ENCODE peak calls at places on chromosomes 6 and 20, in nine cellular contexts. E, T, M, J, R, I, S, K and A are unnamed samples. For H3K36me3 and H3K27me3, the result is how much of the 10 kb centered on the place peaks cover.

GRCh38 chr6:166629628-166630027 is 2.6 kb upstream of the RPS6KA2 start:
- DNase-seq in E (no peak), T (no peak), M (no peak), J (peak), R (no peak), I (peak), S (no peak), K (no peak), A (no peak)

GRCh38 chr6:87949194-87949593 is 98.4 kb upstream of the SPACA1 start:
- DNase-seq in E (no peak), T (no peak), M (no peak), J (no peak), R (no peak), I (no peak), S (no peak), K (no peak), A (no peak)

GRCh38 chr6:24980507-24981384 is 45.0 kb upstream of the RIPOR2 start:
- DNase-seq in E (peak), T (peak), M (no peak), J (peak), R (peak), I (peak), S (no peak), K (no peak), A (no peak)

GRCh38 chr20:5835870-5836269 is 85.7 kb downstream of the SHLD1 start:
- DNase-seq in E (no peak), T (no peak), M (no peak), J (peak), R (no peak), I (peak), S (peak), K (no peak), A (no peak)

GRCh38 chr6:81228912-81229540 is 523.5 kb downstream of the TENT5A start:
- DNase-seq in E (no peak), T (no peak), M (no peak), J (peak), R (no peak), I (peak), S (no peak), K (no peak), A (no peak)

GRCh38 chr6:134436950-134437349 is 119.0 kb upstream of the SGK1 start:
- DNase-seq in E (no peak), T (no peak), M (no peak), J (no peak), R (no peak), I (peak), S (no peak), K (no peak), A (no peak)

GRCh38 chr6:126672654-126673053 is 332.7 kb downstream of the CENPW start:
- DNase-seq in E (no peak), T (no peak), M (no peak), J (peak), R (no peak), I (peak), S (no peak), K (no peak), A (no peak)

GRCh38 chr6:18308070-18308735 is 43.9 kb upstream of the DEK start:
- DNase-seq in E (no peak), T (no peak), M (no peak), J (peak), R (no peak), I (peak), S (peak), K (no peak), A (no peak)

GRCh38 chr6:131958551-131959470 is 7.6 kb upstream of the CCN2 start:
- DNase-seq in E (no peak), T (no peak), M (no peak), J (peak), R (no peak), I (no peak), S (no peak), K (no peak), A (no peak)

GRCh38 chr6:145898376-145898775 is 65.8 kb downstream of the SHPRH start:
- DNase-seq in E (no peak), T (peak), M (peak), J (no peak), R (no peak), I (no peak), S (no peak), K (no peak), A (no peak)

GRCh38 chr6:15434263-15434662 is 188.4 kb downstream of the JARID2 start:
- DNase-seq in E (peak), T (no peak), M (no peak), J (no peak), R (no peak), I (no peak), S (no peak), K (no peak), A (no peak)

GRCh38 chr20:54133434-54134427 is 40.1 kb downstream of the CYP24A1 start:
- DNase-seq in E (no peak), T (peak), M (no peak), J (peak), R (no peak), I (peak), S (no peak), K (no peak), A (no peak)

GRCh38 chr20:2149507-2149906 is 47.9 kb downstream of the STK35 start:
- DNase-seq in E (no peak), T (peak), M (no peak), J (peak), R (no peak), I (peak), S (no peak), K (no peak), A (peak)

GRCh38 chr6:56863366-56863765 is 91.5 kb upstream of the BEND6 start:
- DNase-seq in E (no peak), T (peak), M (no peak), J (peak), R (no peak), I (peak), S (no peak), K (no peak), A (no peak)

GRCh38 chr20:18304618-18305017 is 16.3 kb downstream of the ZNF133 start:
- DNase-seq in E (peak), T (peak), M (no peak), J (no peak), R (no peak), I (no peak), S (no peak), K (no peak), A (peak)

GRCh38 chr20:63373996-63374395 is 12.8 kb upstream of the CHRNA4 start:
- DNase-seq in E (no peak), T (no peak), M (no peak), J (no peak), R (no peak), I (no peak), S (no peak), K (no peak), A (no peak)

GRCh38 chr6:151071295-151071694 is 168.5 kb upstream of the AKAP12 start:
- DNase-seq in E (no peak), T (peak), M (no peak), J (peak), R (no peak), I (peak), S (peak), K (no peak), A (no peak)

GRCh38 chr6:151068761-151069312 is 170.9 kb upstream of the AKAP12 start:
- DNase-seq in E (no peak), T (peak), M (no peak), J (peak), R (no peak), I (peak), S (no peak), K (no peak), A (no peak)

GRCh38 chr6:151069641-151070040 is 170.1 kb upstream of the AKAP12 start:
- DNase-seq in E (no peak), T (no peak), M (no peak), J (no peak), R (no peak), I (no peak), S (no peak), K (no peak), A (no peak)

GRCh38 chr6:151067684-151068596 is 171.8 kb upstream of the AKAP12 start:
- DNase-seq in E (peak), T (peak), M (no peak), J (peak), R (no peak), I (peak), S (peak), K (no peak), A (no peak)

DNA sequence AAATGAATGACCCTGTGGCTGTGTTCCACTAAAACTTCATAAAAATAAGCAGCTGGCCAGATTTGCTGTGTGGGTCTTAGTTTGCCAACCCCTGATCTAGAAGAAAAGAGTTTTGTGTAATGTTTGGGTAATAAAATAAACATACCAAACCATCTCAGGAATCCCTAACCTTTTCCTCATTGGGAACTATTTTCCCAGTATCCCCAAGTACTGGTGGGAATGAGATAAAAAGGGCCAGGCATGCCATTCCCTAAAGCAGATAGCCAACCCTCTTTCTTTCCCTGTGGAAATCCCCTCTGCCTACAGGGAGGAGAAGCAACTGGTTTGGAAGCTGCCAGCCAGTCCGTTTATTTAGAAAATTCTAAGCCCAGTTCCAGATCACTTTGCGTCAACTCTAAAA is 169.1 kb upstream of the AKAP12 start:
- DNase-seq in E (no peak), T (no peak), M (no peak), J (peak), R (no peak), I (peak), S (peak), K (no peak), A (no peak)
- H3K4me3 ChIP-seq in E (no peak), T (no peak), M (peak), J (peak), R (no peak), I (peak), S (no peak), K (no peak), A (no peak)

GRCh38 chr20:37190354-37190753 is 11.0 kb upstream of the MROH8 start:
- DNase-seq in E (no peak), T (no peak), M (no peak), J (no peak), R (no peak), I (no peak), S (no peak), K (no peak), A (no peak)
- H3K36me3 ChIP-seq in E (under half), T (under half), M (under half), J (under half), R (under half), I (half or more), S (under half), K (half or more), A (under half)

GRCh38 chr20:33948480-33948879 is 45.2 kb upstream of the RALY start:
- DNase-seq in E (no peak), T (no peak), M (no peak), J (no peak), R (no peak), I (no peak), S (no peak), K (no peak), A (no peak)

GRCh38 chr20:33944914-33945313 is 48.8 kb upstream of the RALY start:
- DNase-seq in E (no peak), T (no peak), M (no peak), J (peak), R (no peak), I (no peak), S (no peak), K (no peak), A (no peak)

GRCh38 chr20:33947709-33948295 is 45.9 kb upstream of the RALY start:
- DNase-seq in E (peak), T (peak), M (no peak), J (peak), R (peak), I (peak), S (no peak), K (peak), A (peak)

GRCh38 chr20:33940701-33941100 is 53.0 kb upstream of the RALY start:
- DNase-seq in E (no peak), T (no peak), M (no peak), J (no peak), R (no peak), I (no peak), S (no peak), K (no peak), A (no peak)

GRCh38 chr20:33945391-33946079 is 48.2 kb upstream of the RALY start:
- DNase-seq in E (no peak), T (peak), M (no peak), J (peak), R (no peak), I (peak), S (peak), K (no peak), A (no peak)
- H3K27me3 ChIP-seq in E (under half), T (under half), M (under half), J (under half), R (under half), I (under half), S (under half), K (under half), A (under half)

GRCh38 chr6:95530176-95530799 is 47.0 kb upstream of the MANEA start:
- DNase-seq in E (no peak), T (no peak), M (no peak), J (no peak), R (no peak), I (no peak), S (no peak), K (no peak), A (no peak)

DNA sequence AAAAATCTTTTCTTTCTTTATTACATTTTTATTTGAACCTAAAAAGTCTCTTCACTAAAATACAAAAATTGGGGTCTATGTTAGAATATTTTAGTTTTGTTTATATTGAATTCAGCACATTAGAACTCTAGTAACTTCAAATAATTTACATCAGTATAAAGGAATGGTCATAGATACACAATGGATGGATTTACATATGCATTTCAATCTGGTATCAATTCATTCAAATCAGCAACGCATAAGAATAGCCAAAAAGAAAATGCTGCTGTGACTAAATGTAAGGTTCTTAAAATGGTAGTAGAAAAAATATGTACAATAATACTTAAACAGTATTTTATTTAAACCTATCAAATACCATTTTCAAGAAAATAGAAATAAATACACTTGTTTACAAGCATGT is 47.6 kb upstream of the MANEA start:
- DNase-seq in E (no peak), T (no peak), M (no peak), J (no peak), R (no peak), I (no peak), S (no peak), K (no peak), A (no peak)
- H3K4me3 ChIP-seq in E (no peak), T (no peak), M (no peak), J (no peak), R (no peak), I (no peak), S (no peak), K (no peak), A (no peak)

GRCh38 chr6:13284646-13285045 is 43.7 kb downstream of the TBC1D7 start:
- DNase-seq in E (no peak), T (no peak), M (no peak), J (no peak), R (no peak), I (no peak), S (no peak), K (no peak), A (no peak)
- H3K36me3 ChIP-seq in E (under half), T (under half), M (under half), J (under half), R (under half), I (under half), S (under half), K (under half), A (under half)

GRCh38 chr20:59230385-59230784 is 66.8 kb downstream of the ZNF831 start:
- DNase-seq in E (no peak), T (no peak), M (no peak), J (no peak), R (no peak), I (no peak), S (no peak), K (no peak), A (no peak)
- H3K27me3 ChIP-seq in E (half or more), T (half or more), M (under half), J (under half), R (under half), I (under half), S (under half), K (under half), A (under half)

GRCh38 chr6:45667265-45667664 is 289.5 kb upstream of the SUPT3H start:
- DNase-seq in E (no peak), T (no peak), M (no peak), J (no peak), R (no peak), I (no peak), S (no peak), K (no peak), A (peak)

GRCh38 chr6:45666844-45667243 is 289.1 kb upstream of the SUPT3H start:
- DNase-seq in E (no peak), T (no peak), M (no peak), J (no peak), R (no peak), I (no peak), S (no peak), K (no peak), A (no peak)

GRCh38 chr6:45668705-45669104 is 291.0 kb upstream of the SUPT3H start:
- DNase-seq in E (no peak), T (no peak), M (no peak), J (no peak), R (no peak), I (no peak), S (no peak), K (no peak), A (no peak)

GRCh38 chr6:45665859-45666258 is 288.1 kb upstream of the SUPT3H start:
- DNase-seq in E (peak), T (no peak), M (no peak), J (peak), R (no peak), I (no peak), S (no peak), K (no peak), A (no peak)

GRCh38 chr6:45667766-45668165 is 290.0 kb upstream of the SUPT3H start:
- DNase-seq in E (no peak), T (no peak), M (no peak), J (no peak), R (no peak), I (no peak), S (no peak), K (no peak), A (no peak)
- H3K4me3 ChIP-seq in E (no peak), T (no peak), M (no peak), J (no peak), R (no peak), I (no peak), S (no peak), K (no peak), A (no peak)

DNA sequence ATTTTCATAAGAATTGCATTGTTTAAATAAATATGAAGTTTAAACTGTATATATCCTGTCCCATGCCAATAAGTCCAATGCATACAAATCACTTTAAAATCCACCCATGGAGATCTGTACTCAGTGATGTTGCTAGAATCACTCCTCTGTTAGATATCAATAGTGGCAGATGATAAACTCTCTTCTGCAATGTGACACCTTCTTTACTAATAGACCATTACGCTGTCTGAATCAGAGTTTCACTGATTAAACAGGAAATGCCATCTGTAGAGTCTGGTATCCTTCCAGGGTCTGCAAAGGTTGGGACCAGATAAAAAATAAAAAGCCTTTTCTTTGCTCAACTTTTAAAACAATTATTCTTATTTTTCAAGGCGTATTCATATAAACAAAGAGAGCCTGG is 134.5 kb downstream of the EDN3 start:
- DNase-seq in E (peak), T (peak), M (no peak), J (no peak), R (no peak), I (no peak), S (no peak), K (no peak), A (no peak)
- H3K36me3 ChIP-seq in E (under half), T (under half), M (under half), J (under half), R (under half), I (under half), S (under half), K (under half), A (under half)

GRCh38 chr6:110359554-110359953 is 1.4 kb upstream of the METTL24 start:
- DNase-seq in E (no peak), T (no peak), M (no peak), J (no peak), R (no peak), I (no peak), S (no peak), K (no peak), A (no peak)
- H3K27me3 ChIP-seq in E (under half), T (half or more), M (under half), J (under half), R (under half), I (half or more), S (under half), K (under half), A (under half)